ENCODE peak calls at places on chromosome 10, in six cellular contexts. Q is GM12865; I is GM13977; R is CD4-positive, alpha-beta T cell; X is astrocyte of the spinal cord; T is colonic mucosa. A is an unnamed sample.

GRCh38 chr10:53440641-53441040 is 668.1 kb upstream of the MBL2 start:
- DNase-seq in I (no peak), T (no peak), X (no peak), R (no peak), Q (no peak), A (no peak)

GRCh38 chr10:14587540-14588083 is 187.1 kb downstream of the FAM107B start:
- DNase-seq in I (no peak), Q (no peak), R (no peak), T (no peak), X (no peak), A (no peak)

GRCh38 chr10:27481486-27481885 is 22.6 kb upstream of the RAB18 start:
- DNase-seq in Q (no peak), X (no peak), I (no peak), T (no peak), R (no peak), A (no peak)

GRCh38 chr10:84563868-84564267 is 235.5 kb downstream of the CCSER2 start:
- DNase-seq in Q (no peak), X (no peak), R (no peak), T (peak), I (no peak), A (no peak)

GRCh38 chr10:93062499-93063216 is 2.1 kb downstream of the CYP26C1 start:
- DNase-seq in T (peak), Q (peak), X (no peak), R (no peak), I (peak), A (no peak)

GRCh38 chr10:80664071-80664680 is 126.5 kb downstream of the SH2D4B start:
- DNase-seq in X (peak), T (peak), I (peak), R (peak), Q (peak), A (peak)

GRCh38 chr10:44925224-44925623 is 14.1 kb downstream of the TMEM72 start:
- DNase-seq in T (no peak), Q (peak), R (no peak), I (no peak), X (no peak), A (no peak)

GRCh38 chr10:15209827-15210509 is 41.5 kb upstream of the NMT2 start:
- DNase-seq in Q (peak), I (peak), X (peak), T (peak), R (peak), A (peak)

GRCh38 chr10:69051303-69051702 is 36.6 kb upstream of the SRGN start:
- DNase-seq in T (no peak), I (peak), R (no peak), Q (peak), X (peak), A (peak)

GRCh38 chr10:70664702-70665195 is 7.6 kb upstream of the ADAMTS14 start:
- DNase-seq in I (no peak), R (peak), X (peak), T (no peak), Q (no peak), A (peak)

GRCh38 chr10:13143761-13144160 is 17.6 kb upstream of the MCM10 start:
- DNase-seq in R (no peak), I (no peak), X (peak), T (no peak), Q (no peak), A (no peak)

GRCh38 chr10:95655571-95656290 is 780 bp downstream of the ALDH18A1 start:
- DNase-seq in Q (peak), T (peak), R (no peak), I (peak), X (peak), A (peak)

GRCh38 chr10:104297697-104298660 is 29.0 kb downstream of the GSTO2 start:
- DNase-seq in R (no peak), Q (no peak), X (peak), T (no peak), I (no peak), A (peak)

GRCh38 chr10:99329891-99330674 is 927 bp downstream of the CNNM1 start:
- DNase-seq in X (no peak), T (no peak), R (no peak), Q (no peak), I (peak), A (peak)

GRCh38 chr10:78802866-78803265 is 265.9 kb upstream of the ZMIZ1 start:
- DNase-seq in T (peak), I (no peak), X (peak), Q (no peak), R (no peak), A (peak)

GRCh38 chr10:35384265-35384868 is 48.1 kb downstream of the CCNY start:
- DNase-seq in T (no peak), I (no peak), X (no peak), R (no peak), Q (no peak), A (no peak)

GRCh38 chr10:103890194-103890658 is 27.8 kb downstream of the STN1 start:
- DNase-seq in X (no peak), R (no peak), I (no peak), T (peak), Q (no peak), A (peak)

GRCh38 chr10:116722736-116723427 is 19.5 kb downstream of the HSPA12A start:
- DNase-seq in I (no peak), T (no peak), Q (no peak), R (no peak), X (no peak), A (no peak)

DNA sequence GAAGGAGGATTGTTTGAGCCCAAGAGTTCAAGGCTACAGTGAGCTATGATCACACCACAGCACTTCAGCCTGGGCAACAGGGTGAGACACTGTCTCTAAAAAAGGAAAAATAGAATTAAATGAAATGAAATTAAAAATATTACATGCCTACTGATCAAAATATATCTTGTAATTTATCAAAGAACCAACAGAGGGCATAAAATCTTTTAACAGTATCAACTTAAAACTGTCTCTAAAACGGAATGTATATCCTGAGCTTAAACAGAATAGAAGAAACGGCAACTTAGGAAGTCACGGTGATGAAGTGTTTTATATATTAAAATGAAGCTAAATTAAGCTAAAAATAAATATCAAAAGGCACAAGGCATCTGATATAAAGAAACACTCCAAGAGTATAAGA is 78.8 kb downstream of the MTPAP start:
- DNase-seq in R (no peak), T (no peak), I (no peak), Q (no peak), X (peak), A (peak)
- TF ChIP-seq CTCF in R (no peak), T (no peak), I (no peak), Q (no peak), X (peak), A (peak)

GRCh38 chr10:18196806-18197550 is 56.8 kb downstream of the CACNB2 start:
- DNase-seq in X (no peak), R (no peak), Q (no peak), I (no peak), T (no peak), A (no peak)

GRCh38 chr10:18203526-18203925 is 63.3 kb downstream of the CACNB2 start:
- DNase-seq in R (no peak), T (no peak), I (no peak), X (no peak), Q (no peak), A (no peak)

GRCh38 chr10:18202600-18203150 is 62.5 kb downstream of the CACNB2 start:
- DNase-seq in X (no peak), Q (no peak), T (no peak), R (no peak), I (no peak), A (no peak)

GRCh38 chr10:18195060-18195799 is 55.0 kb downstream of the CACNB2 start:
- DNase-seq in R (no peak), I (no peak), X (peak), Q (no peak), T (no peak), A (no peak)

GRCh38 chr10:18197706-18198105 is 57.5 kb downstream of the CACNB2 start:
- DNase-seq in Q (no peak), T (no peak), X (no peak), R (no peak), I (no peak), A (no peak)
- TF ChIP-seq CTCF in Q (no peak), T (no peak), X (no peak), R (no peak), I (no peak), A (no peak)

GRCh38 chr10:124025638-124026336 is 67.6 kb downstream of the CHST15 start:
- DNase-seq in X (peak), Q (peak), I (peak), R (no peak), T (no peak), A (peak)
- TF ChIP-seq CTCF in X (peak), Q (peak), I (peak), R (no peak), T (no peak), A (peak)

GRCh38 chr10:5685764-5686240 is 1.2 kb downstream of the TASOR2 start:
- DNase-seq in I (no peak), R (no peak), X (peak), Q (no peak), T (no peak), A (no peak)
- TF ChIP-seq CTCF in I (peak), R (peak), X (no peak), Q (no peak), T (peak), A (no peak)

GRCh38 chr10:5666324-5667220 is at the start of gene ASB13:
- DNase-seq in T (peak), X (peak), R (peak), Q (peak), I (peak), A (no peak)
- TF ChIP-seq CTCF in T (no peak), X (no peak), R (no peak), Q (no peak), I (no peak), A (no peak)